ENCODE peak calls at places on chromosome 10, in six cellular contexts. One of them, this sample, is unnamed.

GRCh38 chr10:24207781-24208611 is 942 bp upstream of the KIAA1217 start:
- DNase-seq in HepG2: peak; percentile 94
- DNase-seq in A549: no peak
- DNase-seq in WTC11: no peak
- DNase-seq in K562: no peak
- DNase-seq in H1: no peak
- DNase-seq in this sample: peak; percentile 6

GRCh38 chr10:102859911-102860310 is 5.9 kb downstream of the BORCS7 start:
- DNase-seq in HepG2: no peak
- DNase-seq in A549: no peak
- DNase-seq in WTC11: no peak
- DNase-seq in K562: no peak
- DNase-seq in H1: no peak
- DNase-seq in this sample: no peak

GRCh38 chr10:16049775-16050174 is 189.5 kb upstream of the MINDY3 start:
- DNase-seq in HepG2: no peak
- DNase-seq in A549: no peak
- DNase-seq in WTC11: no peak
- DNase-seq in K562: no peak
- DNase-seq in H1: no peak
- DNase-seq in this sample: no peak

GRCh38 chr10:131150126-131150525 is 161.4 kb downstream of the TCERG1L start:
- DNase-seq in HepG2: no peak
- DNase-seq in A549: no peak
- DNase-seq in WTC11: no peak
- DNase-seq in K562: no peak
- DNase-seq in H1: no peak
- DNase-seq in this sample: no peak

GRCh38 chr10:43000651-43001426 is 76.0 kb upstream of the RET start:
- DNase-seq in HepG2: no peak
- DNase-seq in A549: no peak
- DNase-seq in WTC11: peak; percentile 5
- DNase-seq in K562: peak; percentile 6
- DNase-seq in H1: no peak
- DNase-seq in this sample: no peak

GRCh38 chr10:86962981-86963310 is 4.5 kb downstream of the SNCG start:
- DNase-seq in HepG2: no peak
- DNase-seq in A549: no peak
- DNase-seq in WTC11: no peak
- DNase-seq in K562: no peak
- DNase-seq in H1: no peak
- DNase-seq in this sample: no peak

GRCh38 chr10:95600158-95600557 is 39.0 kb upstream of the SORBS1 start:
- DNase-seq in HepG2: no peak
- DNase-seq in A549: no peak
- DNase-seq in WTC11: no peak
- DNase-seq in K562: peak; percentile 23
- DNase-seq in H1: no peak
- DNase-seq in this sample: no peak

GRCh38 chr10:75246506-75246905 is 10.7 kb upstream of the COMTD1 start:
- DNase-seq in HepG2: no peak
- DNase-seq in A549: no peak
- DNase-seq in WTC11: no peak
- DNase-seq in K562: no peak
- DNase-seq in H1: no peak
- DNase-seq in this sample: no peak

GRCh38 chr10:9342865-9343450 is 1288.5 kb downstream of the GATA3 start:
- DNase-seq in HepG2: peak; percentile 33
- DNase-seq in A549: no peak
- DNase-seq in WTC11: no peak
- DNase-seq in K562: no peak
- DNase-seq in H1: no peak
- DNase-seq in this sample: peak; percentile 42

GRCh38 chr10:73211106-73211811 is 35.8 kb downstream of the DNAJC9 start:
- DNase-seq in HepG2: no peak
- DNase-seq in A549: no peak
- DNase-seq in WTC11: no peak
- DNase-seq in K562: no peak
- DNase-seq in H1: no peak
- DNase-seq in this sample: no peak

GRCh38 chr10:73529089-73529832 is 33.4 kb upstream of the PPP3CB start:
- DNase-seq in HepG2: peak; percentile 89
- DNase-seq in A549: peak; percentile 58
- DNase-seq in WTC11: peak; percentile 39
- DNase-seq in K562: peak; percentile 84
- DNase-seq in H1: peak; percentile 53
- DNase-seq in this sample: peak; percentile 66

GRCh38 chr10:118041316-118041715 is 5.4 kb downstream of the RAB11FIP2 start:
- DNase-seq in HepG2: no peak
- DNase-seq in A549: no peak
- DNase-seq in WTC11: no peak
- DNase-seq in K562: no peak
- DNase-seq in H1: no peak
- DNase-seq in this sample: peak; percentile 81

GRCh38 chr10:78185693-78186055 is 152.0 kb downstream of the RPS24 start:
- DNase-seq in HepG2: no peak
- DNase-seq in A549: no peak
- DNase-seq in WTC11: no peak
- DNase-seq in K562: no peak
- DNase-seq in H1: no peak
- DNase-seq in this sample: peak; percentile 35

GRCh38 chr10:51233337-51234100 is 159.2 kb downstream of the PRKG1 start:
- DNase-seq in HepG2: no peak
- DNase-seq in A549: no peak
- DNase-seq in WTC11: no peak
- DNase-seq in K562: no peak
- DNase-seq in H1: no peak
- DNase-seq in this sample: no peak

GRCh38 chr10:52644678-52645434 is 127.7 kb downstream of the MBL2 start:
- DNase-seq in HepG2: peak; percentile 48
- DNase-seq in A549: peak; percentile 17
- DNase-seq in WTC11: peak; percentile 46
- DNase-seq in K562: peak; percentile 20
- DNase-seq in H1: peak; percentile 59
- DNase-seq in this sample: peak; percentile 79

GRCh38 chr10:126233721-126234120 is 154.6 kb downstream of the ADAM12 start:
- DNase-seq in HepG2: no peak
- DNase-seq in A549: no peak
- DNase-seq in WTC11: no peak
- DNase-seq in K562: no peak
- DNase-seq in H1: no peak
- DNase-seq in this sample: no peak

GRCh38 chr10:110010076-110011069 is 2.6 kb downstream of the ADD3 start:
- DNase-seq in HepG2: peak; percentile 27
- DNase-seq in A549: no peak
- DNase-seq in WTC11: no peak
- DNase-seq in K562: no peak
- DNase-seq in H1: no peak
- DNase-seq in this sample: no peak

DNA sequence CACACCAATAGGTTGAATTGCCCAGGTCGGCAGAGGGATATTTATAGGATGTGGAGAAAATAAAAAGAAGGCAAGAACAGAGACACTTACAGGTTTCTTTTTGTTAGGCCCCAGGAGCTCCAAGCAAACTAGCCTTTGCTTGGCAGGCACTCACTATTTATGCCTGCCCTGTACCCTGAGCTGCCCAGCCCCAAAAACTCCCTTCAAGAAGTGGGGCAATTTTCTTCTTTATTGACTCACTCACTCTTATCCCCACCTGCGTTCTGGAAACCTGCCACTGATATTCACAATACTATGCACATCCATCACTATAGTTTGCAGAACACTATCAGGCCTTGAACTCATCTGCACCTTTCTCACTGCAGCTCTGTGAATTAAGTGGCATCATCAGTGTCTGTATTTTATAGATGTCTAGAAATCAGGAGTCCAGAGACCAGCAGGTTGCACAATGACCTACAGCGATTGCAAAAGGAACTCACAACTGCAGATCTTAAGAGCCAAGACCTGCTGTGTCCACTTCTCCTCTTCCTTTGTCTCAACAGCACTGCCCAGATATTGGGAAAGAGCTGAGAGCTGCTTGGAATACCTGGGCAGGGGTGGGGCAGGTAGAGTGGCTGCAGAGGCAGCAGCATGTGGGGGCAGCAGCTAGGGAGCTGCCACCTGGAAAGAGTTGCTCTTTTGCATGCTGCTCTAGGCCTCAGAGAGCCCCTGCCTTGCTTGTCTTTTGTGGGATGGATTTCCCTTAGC is at the start of gene SFTPD:
- DNase-seq in HepG2: no peak
- DNase-seq in A549: no peak
- DNase-seq in WTC11: no peak
- DNase-seq in K562: no peak
- DNase-seq in H1: no peak
- DNase-seq in this sample: no peak
- TF ChIP-seq JUN in HepG2: no peak
- TF ChIP-seq JUN in A549: no peak
- TF ChIP-seq JUN in WTC11: no peak
- TF ChIP-seq JUN in K562: no peak
- TF ChIP-seq JUN in H1: no peak
- TF ChIP-seq JUN in this sample: no peak

DNA sequence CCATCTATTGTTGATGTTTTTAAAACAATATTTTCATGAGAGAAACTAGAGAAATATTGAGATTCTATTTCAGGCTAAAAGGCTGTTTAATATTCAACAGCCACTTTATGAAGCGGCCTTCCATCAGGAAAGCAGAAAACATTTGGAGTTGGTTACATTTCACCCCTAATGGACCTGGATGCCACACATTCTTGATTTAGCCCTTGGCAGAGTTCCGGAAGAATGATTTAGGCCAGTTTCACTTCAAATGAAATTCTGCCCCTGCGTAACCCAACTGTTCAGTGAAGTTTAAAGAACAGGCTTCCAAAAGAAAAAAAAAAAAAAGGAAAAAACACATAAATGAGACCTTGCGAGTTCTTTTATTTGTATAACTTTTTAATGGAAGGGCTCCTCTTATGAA is 239.3 kb upstream of the AKR1E2 start:
- DNase-seq in HepG2: no peak
- DNase-seq in A549: no peak
- DNase-seq in WTC11: no peak
- DNase-seq in K562: no peak
- DNase-seq in H1: no peak
- DNase-seq in this sample: no peak
- TF ChIP-seq JUN in HepG2: no peak
- TF ChIP-seq JUN in A549: no peak
- TF ChIP-seq JUN in WTC11: no peak
- TF ChIP-seq JUN in K562: no peak
- TF ChIP-seq JUN in H1: no peak
- TF ChIP-seq JUN in this sample: no peak

GRCh38 chr10:88620441-88620840 is 33.9 kb downstream of the LIPJ start:
- DNase-seq in HepG2: no peak
- DNase-seq in A549: no peak
- DNase-seq in WTC11: no peak
- DNase-seq in K562: no peak
- DNase-seq in H1: no peak
- DNase-seq in this sample: no peak

GRCh38 chr10:88617772-88618300 is 31.3 kb downstream of the LIPJ start:
- DNase-seq in HepG2: no peak
- DNase-seq in A549: no peak
- DNase-seq in WTC11: no peak
- DNase-seq in K562: no peak
- DNase-seq in H1: no peak
- DNase-seq in this sample: no peak

GRCh38 chr10:88618496-88618895 is 31.9 kb downstream of the LIPJ start:
- DNase-seq in HepG2: no peak
- DNase-seq in A549: no peak
- DNase-seq in WTC11: no peak
- DNase-seq in K562: no peak
- DNase-seq in H1: no peak
- DNase-seq in this sample: no peak

DNA sequence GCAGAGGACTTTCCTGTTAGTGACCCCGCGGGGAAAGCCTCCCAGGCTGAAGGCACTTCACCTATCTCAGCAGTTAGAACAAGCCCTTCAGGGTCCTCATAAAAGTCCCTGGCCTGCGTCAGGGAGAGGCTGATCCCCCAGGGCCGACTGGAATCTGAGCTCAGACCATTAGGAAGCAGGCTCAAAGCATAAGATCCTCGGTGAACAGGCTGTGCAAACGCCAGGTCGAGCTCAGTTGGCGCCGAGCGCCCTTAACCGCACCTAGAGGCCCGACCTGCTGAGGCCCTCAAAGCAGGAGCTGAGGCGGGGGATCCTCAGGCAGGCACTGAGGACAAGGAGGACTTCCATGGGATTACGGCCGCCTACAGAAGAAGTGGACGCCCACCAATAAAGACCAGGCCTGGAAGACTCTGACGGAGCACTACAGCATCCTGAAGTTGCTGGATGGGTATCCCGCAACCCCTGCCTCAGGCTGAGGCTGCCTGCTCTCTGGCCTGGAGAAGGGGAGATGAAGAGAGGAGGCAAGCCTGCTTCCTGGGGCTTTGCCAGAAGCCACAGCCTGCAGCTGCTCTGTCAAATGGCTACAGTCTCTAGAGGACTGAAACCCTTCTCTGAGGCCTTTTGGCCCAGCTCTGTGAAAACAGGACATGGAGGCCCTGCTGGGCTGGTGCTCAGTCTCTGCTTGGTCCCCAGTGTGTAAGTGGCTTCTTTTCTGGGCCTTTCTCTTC is 29.9 kb downstream of the LIPJ start:
- DNase-seq in HepG2: no peak
- DNase-seq in A549: no peak
- DNase-seq in WTC11: peak; percentile 8
- DNase-seq in K562: no peak
- DNase-seq in H1: no peak
- DNase-seq in this sample: no peak
- TF ChIP-seq JUN in HepG2: no peak
- TF ChIP-seq JUN in A549: no peak
- TF ChIP-seq JUN in WTC11: no peak
- TF ChIP-seq JUN in K562: no peak
- TF ChIP-seq JUN in H1: no peak
- TF ChIP-seq JUN in this sample: no peak

DNA sequence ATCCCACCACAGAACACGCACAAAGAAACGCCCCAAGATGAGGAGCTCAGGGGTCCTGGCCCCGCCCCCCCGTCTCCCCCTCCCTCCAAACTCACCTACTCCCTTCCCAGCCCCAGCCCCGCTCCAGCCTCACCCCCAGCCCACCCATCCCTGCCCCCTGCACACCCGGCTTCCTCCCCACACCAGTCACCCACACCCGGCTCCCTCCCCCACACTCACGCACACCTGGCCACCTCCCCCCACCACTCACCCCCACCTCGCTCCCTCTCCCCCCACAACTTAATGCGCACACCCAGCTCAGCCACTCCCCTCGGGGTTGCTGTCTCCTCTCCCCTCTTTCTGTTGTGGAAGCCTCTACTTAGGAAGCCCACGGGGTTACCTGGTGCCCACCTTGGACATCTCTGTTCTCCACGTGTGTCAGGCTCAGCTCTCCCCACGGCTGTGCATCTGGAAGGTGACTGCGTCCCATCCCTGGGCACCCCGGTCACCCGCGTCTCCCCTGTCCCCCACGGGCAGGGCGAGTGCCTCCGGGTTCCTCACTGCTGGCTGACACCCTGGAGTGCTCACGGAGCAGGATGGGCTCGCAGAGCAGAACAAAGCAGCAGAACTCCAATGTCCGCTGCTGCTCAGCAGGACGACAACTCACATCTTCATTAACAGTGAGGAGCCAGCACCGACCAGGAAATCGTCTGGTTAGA is 166.8 kb downstream of the USP6NL start:
- DNase-seq in HepG2: no peak
- DNase-seq in A549: no peak
- DNase-seq in WTC11: no peak
- DNase-seq in K562: no peak
- DNase-seq in H1: peak; percentile 41
- DNase-seq in this sample: no peak
- TF ChIP-seq JUN in HepG2: no peak
- TF ChIP-seq JUN in A549: no peak
- TF ChIP-seq JUN in WTC11: no peak
- TF ChIP-seq JUN in K562: no peak
- TF ChIP-seq JUN in H1: no peak
- TF ChIP-seq JUN in this sample: no peak

GRCh38 chr10:17805921-17806577 is 3.1 kb upstream of the MRC1 start:
- DNase-seq in HepG2: no peak
- DNase-seq in A549: no peak
- DNase-seq in WTC11: no peak
- DNase-seq in K562: no peak
- DNase-seq in H1: no peak
- DNase-seq in this sample: no peak
- TF ChIP-seq JUN in HepG2: no peak
- TF ChIP-seq JUN in A549: no peak
- TF ChIP-seq JUN in WTC11: no peak
- TF ChIP-seq JUN in K562: no peak
- TF ChIP-seq JUN in H1: no peak
- TF ChIP-seq JUN in this sample: no peak

This sample was measured in endothelial cell of umbilical vein.